ENCODE peak calls at places on chromosome 19, in eight cellular contexts. Q, T, L, N, A, U, S and K are unnamed samples.

GRCh38 chr19:38556521-38557174 is 61.1 kb downstream of the MAP4K1 start:
- DNase-seq in Q (no peak), T (no peak), L (no peak), N (no peak), A (no peak), U (no peak), S (no peak), K (no peak)

GRCh38 chr19:6161271-6161850 is 25.9 kb downstream of the ACSBG2 start:
- DNase-seq in Q (no peak), T (no peak), L (no peak), N (peak), A (peak), U (peak), S (peak), K (peak)

GRCh38 chr19:30563691-30564090 is 191.5 kb downstream of the ZNF536 start:
- DNase-seq in Q (no peak), T (no peak), L (no peak), N (no peak), A (no peak), U (no peak), S (no peak), K (no peak)

GRCh38 chr19:18712981-18713380 is 29.5 kb downstream of the CRTC1 start:
- DNase-seq in Q (peak), T (no peak), L (no peak), N (peak), A (no peak), U (no peak), S (peak), K (no peak)

GRCh38 chr19:1040476-1041271 is 767 bp downstream of the ABCA7 start:
- DNase-seq in Q (peak), T (peak), L (peak), N (peak), A (peak), U (peak), S (peak), K (peak)

GRCh38 chr19:42198676-42199439 is 18.6 kb downstream of the DEDD2 start:
- DNase-seq in Q (no peak), T (no peak), L (no peak), N (no peak), A (no peak), U (peak), S (no peak), K (no peak)

GRCh38 chr19:51691122-51692064 is 1.7 kb upstream of the SPACA6 start:
- DNase-seq in Q (peak), T (no peak), L (no peak), N (peak), A (no peak), U (no peak), S (no peak), K (no peak)

GRCh38 chr19:35500611-35501010 is 10.3 kb upstream of the KRTDAP start:
- DNase-seq in Q (no peak), T (no peak), L (no peak), N (no peak), A (no peak), U (no peak), S (no peak), K (no peak)

GRCh38 chr19:36999313-36999712 is 78.9 kb upstream of the ZNF420 start:
- DNase-seq in Q (no peak), T (no peak), L (no peak), N (no peak), A (no peak), U (no peak), S (no peak), K (no peak)

GRCh38 chr19:13018037-13018914 is 23.0 kb downstream of the NFIX start:
- DNase-seq in Q (peak), T (no peak), L (peak), N (peak), A (peak), U (no peak), S (no peak), K (no peak)

GRCh38 chr19:18433735-18434398 is 4.1 kb downstream of the ISYNA1 start:
- DNase-seq in Q (no peak), T (peak), L (no peak), N (peak), A (no peak), U (no peak), S (no peak), K (no peak)

GRCh38 chr19:8663920-8664670 is 33.7 kb downstream of the NFILZ start:
- DNase-seq in Q (no peak), T (no peak), L (peak), N (peak), A (no peak), U (peak), S (no peak), K (no peak)

GRCh38 chr19:48806818-48807589 is 3.8 kb downstream of the BCAT2 start:
- DNase-seq in Q (peak), T (no peak), L (peak), N (peak), A (peak), U (no peak), S (peak), K (peak)

GRCh38 chr19:44857837-44858236 is 11.7 kb downstream of the NECTIN2 start:
- DNase-seq in Q (no peak), T (no peak), L (no peak), N (peak), A (no peak), U (no peak), S (peak), K (no peak)

GRCh38 chr19:6047256-6047655 is 63.0 kb downstream of the RFX2 start:
- DNase-seq in Q (no peak), T (no peak), L (no peak), N (no peak), A (no peak), U (no peak), S (no peak), K (no peak)

GRCh38 chr19:45117167-45117594 is 24.2 kb downstream of the PPP1R37 start:
- DNase-seq in Q (peak), T (no peak), L (no peak), N (peak), A (peak), U (peak), S (no peak), K (no peak)

GRCh38 chr19:4449826-4450075 is 7.8 kb downstream of the UBXN6 start:
- DNase-seq in Q (no peak), T (no peak), L (no peak), N (no peak), A (no peak), U (no peak), S (no peak), K (no peak)

GRCh38 chr19:46031781-46032596 is 8.8 kb downstream of the IGFL4 start:
- DNase-seq in Q (no peak), T (no peak), L (no peak), N (no peak), A (no peak), U (no peak), S (no peak), K (no peak)

GRCh38 chr19:919157-920050 is 2.3 kb downstream of the KISS1R start:
- DNase-seq in Q (no peak), T (no peak), L (no peak), N (peak), A (peak), U (peak), S (no peak), K (no peak)

GRCh38 chr19:46471116-46471733 is at the start of gene PNMA8A:
- DNase-seq in Q (peak), T (peak), L (peak), N (peak), A (peak), U (no peak), S (peak), K (peak)

GRCh38 chr19:16951529-16951928 is 62.7 kb downstream of the F2RL3 start:
- DNase-seq in Q (peak), T (no peak), L (no peak), N (no peak), A (no peak), U (no peak), S (no peak), K (no peak)

GRCh38 chr19:5827342-5827890 is 12.1 kb downstream of the FUT6 start:
- DNase-seq in Q (no peak), T (no peak), L (no peak), N (no peak), A (no peak), U (no peak), S (no peak), K (no peak)

GRCh38 chr19:40596608-40597328 is 4.4 kb upstream of the LTBP4 start:
- DNase-seq in Q (peak), T (peak), L (peak), N (peak), A (no peak), U (no peak), S (no peak), K (peak)